ENCODE peak calls at places on chromosomes 13 and 19, in four cellular contexts. One of them, this sample, is unnamed.

GRCh38 chr13:108306768-108307332 is 37.3 kb downstream of the TNFSF13B start:
- DNase-seq in neural progenitor cell: no peak
- DNase-seq in GM23338: no peak
- DNase-seq in fibroblast of lung: no peak
- DNase-seq in this sample: no peak

GRCh38 chr19:55641376-55642152 is 762 bp downstream of the ZNF580 start:
- DNase-seq in fibroblast of lung: peak
- DNase-seq in neural progenitor cell: peak
- DNase-seq in GM23338: peak
- DNase-seq in this sample: no peak

GRCh38 chr19:55644191-55644833 is 863 bp downstream of the ZNF581 start:
- DNase-seq in GM23338: no peak
- DNase-seq in fibroblast of lung: no peak
- DNase-seq in neural progenitor cell: no peak
- DNase-seq in this sample: no peak

GRCh38 chr19:47112166-47112663 is 1.4 kb downstream of the ZC3H4 start:
- DNase-seq in GM23338: peak
- DNase-seq in neural progenitor cell: peak
- DNase-seq in fibroblast of lung: peak
- DNase-seq in this sample: peak

GRCh38 chr13:49679244-49679643 is 12.0 kb downstream of the EBPL start:
- DNase-seq in GM23338: no peak
- DNase-seq in fibroblast of lung: peak
- DNase-seq in neural progenitor cell: no peak
- DNase-seq in this sample: no peak

GRCh38 chr19:55419624-55420236 is 12.1 kb upstream of the UBE2S start:
- DNase-seq in fibroblast of lung: no peak
- DNase-seq in neural progenitor cell: no peak
- DNase-seq in GM23338: no peak
- DNase-seq in this sample: no peak

GRCh38 chr13:40547545-40548322 is 118.7 kb downstream of the FOXO1 start:
- DNase-seq in GM23338: no peak
- DNase-seq in neural progenitor cell: no peak
- DNase-seq in fibroblast of lung: no peak
- DNase-seq in this sample: peak

GRCh38 chr13:111011899-111012298 is 97.0 kb upstream of the ANKRD10 start:
- DNase-seq in neural progenitor cell: no peak
- DNase-seq in GM23338: no peak
- DNase-seq in fibroblast of lung: no peak
- DNase-seq in this sample: peak

GRCh38 chr13:39684531-39685137 is 29.2 kb downstream of the COG6 start:
- DNase-seq in GM23338: peak
- DNase-seq in fibroblast of lung: peak
- DNase-seq in neural progenitor cell: peak
- DNase-seq in this sample: peak

GRCh38 chr19:45779231-45780145 is 2.8 kb downstream of the DMPK start:
- DNase-seq in neural progenitor cell: peak
- DNase-seq in fibroblast of lung: no peak
- DNase-seq in GM23338: peak
- DNase-seq in this sample: peak

GRCh38 chr13:113669231-113669870 is 2.3 kb downstream of the GRK1 start:
- DNase-seq in GM23338: no peak
- DNase-seq in fibroblast of lung: no peak
- DNase-seq in neural progenitor cell: no peak
- DNase-seq in this sample: no peak

GRCh38 chr19:47778954-47779351 is 450 bp downstream of the SELENOW start:
- DNase-seq in GM23338: no peak
- DNase-seq in neural progenitor cell: peak
- DNase-seq in fibroblast of lung: no peak
- DNase-seq in this sample: peak

GRCh38 chr19:36169084-36169760 is 17.0 kb upstream of the COX7A1 start:
- DNase-seq in fibroblast of lung: no peak
- DNase-seq in neural progenitor cell: no peak
- DNase-seq in GM23338: peak
- DNase-seq in this sample: no peak

GRCh38 chr13:50592412-50593145 is 250.9 kb downstream of the DLEU7 start:
- DNase-seq in GM23338: no peak
- DNase-seq in neural progenitor cell: no peak
- DNase-seq in fibroblast of lung: peak
- DNase-seq in this sample: peak

GRCh38 chr19:28485300-28485699 is 727.7 kb downstream of the UQCRFS1 start:
- DNase-seq in neural progenitor cell: no peak
- DNase-seq in GM23338: no peak
- DNase-seq in fibroblast of lung: peak
- DNase-seq in this sample: no peak

GRCh38 chr19:12657966-12658365 is 8.6 kb downstream of the MAN2B1 start:
- DNase-seq in fibroblast of lung: no peak
- DNase-seq in neural progenitor cell: no peak
- DNase-seq in GM23338: no peak
- DNase-seq in this sample: no peak

GRCh38 chr19:43957891-43958290 is 6.9 kb downstream of the ZNF221 start:
- DNase-seq in fibroblast of lung: peak
- DNase-seq in GM23338: no peak
- DNase-seq in neural progenitor cell: no peak
- DNase-seq in this sample: peak

GRCh38 chr13:44191504-44192171 is 182.0 kb upstream of the SERP2 start:
- DNase-seq in neural progenitor cell: peak
- DNase-seq in fibroblast of lung: peak
- DNase-seq in GM23338: peak
- DNase-seq in this sample: peak

GRCh38 chr19:47231215-47232054 is 436 bp upstream of the BBC3 start:
- DNase-seq in GM23338: peak
- DNase-seq in neural progenitor cell: peak
- DNase-seq in fibroblast of lung: peak
- DNase-seq in this sample: peak

GRCh38 chr13:102487330-102487729 is 85.5 kb upstream of the FGF14 start:
- DNase-seq in neural progenitor cell: no peak
- DNase-seq in GM23338: no peak
- DNase-seq in fibroblast of lung: no peak
- DNase-seq in this sample: peak

GRCh38 chr13:60562081-60562764 is 165.2 kb downstream of the TDRD3 start:
- DNase-seq in fibroblast of lung: no peak
- DNase-seq in neural progenitor cell: no peak
- DNase-seq in GM23338: no peak
- DNase-seq in this sample: peak

GRCh38 chr19:6373096-6373812 is 660 bp downstream of the ALKBH7 start:
- DNase-seq in GM23338: peak
- DNase-seq in fibroblast of lung: peak
- DNase-seq in neural progenitor cell: peak
- DNase-seq in this sample: peak

GRCh38 chr19:19866599-19867248 is 1.0 kb downstream of the ZNF253 start:
- DNase-seq in GM23338: peak
- DNase-seq in fibroblast of lung: peak
- DNase-seq in neural progenitor cell: peak
- DNase-seq in this sample: peak

GRCh38 chr19:4581381-4582111 is 22.1 kb upstream of the SEMA6B start:
- DNase-seq in fibroblast of lung: no peak
- DNase-seq in neural progenitor cell: peak
- DNase-seq in GM23338: peak
- DNase-seq in this sample: no peak

GRCh38 chr19:4579389-4579788 is 19.9 kb upstream of the SEMA6B start:
- DNase-seq in GM23338: no peak
- DNase-seq in fibroblast of lung: no peak
- DNase-seq in neural progenitor cell: no peak
- DNase-seq in this sample: no peak

GRCh38 chr19:4580961-4581380 is 21.5 kb upstream of the SEMA6B start:
- DNase-seq in GM23338: no peak
- DNase-seq in neural progenitor cell: no peak
- DNase-seq in fibroblast of lung: no peak
- DNase-seq in this sample: no peak

GRCh38 chr19:4578552-4579248 is 19.2 kb upstream of the SEMA6B start:
- DNase-seq in GM23338: no peak
- DNase-seq in fibroblast of lung: no peak
- DNase-seq in neural progenitor cell: no peak
- DNase-seq in this sample: no peak

GRCh38 chr19:4580021-4580901 is 20.8 kb upstream of the SEMA6B start:
- DNase-seq in GM23338: peak
- DNase-seq in fibroblast of lung: no peak
- DNase-seq in neural progenitor cell: peak
- DNase-seq in this sample: no peak
- TF ChIP-seq CTCF in GM23338: peak
- TF ChIP-seq CTCF in fibroblast of lung: no peak
- TF ChIP-seq CTCF in neural progenitor cell: peak
- TF ChIP-seq CTCF in this sample: no peak

GRCh38 chr13:66461021-66461420 is 769.1 kb downstream of the PCDH9 start:
- DNase-seq in fibroblast of lung: peak
- DNase-seq in GM23338: no peak
- DNase-seq in neural progenitor cell: no peak
- DNase-seq in this sample: peak

GRCh38 chr13:66462187-66462586 is 767.9 kb downstream of the PCDH9 start:
- DNase-seq in GM23338: no peak
- DNase-seq in neural progenitor cell: no peak
- DNase-seq in fibroblast of lung: no peak
- DNase-seq in this sample: no peak

DNA sequence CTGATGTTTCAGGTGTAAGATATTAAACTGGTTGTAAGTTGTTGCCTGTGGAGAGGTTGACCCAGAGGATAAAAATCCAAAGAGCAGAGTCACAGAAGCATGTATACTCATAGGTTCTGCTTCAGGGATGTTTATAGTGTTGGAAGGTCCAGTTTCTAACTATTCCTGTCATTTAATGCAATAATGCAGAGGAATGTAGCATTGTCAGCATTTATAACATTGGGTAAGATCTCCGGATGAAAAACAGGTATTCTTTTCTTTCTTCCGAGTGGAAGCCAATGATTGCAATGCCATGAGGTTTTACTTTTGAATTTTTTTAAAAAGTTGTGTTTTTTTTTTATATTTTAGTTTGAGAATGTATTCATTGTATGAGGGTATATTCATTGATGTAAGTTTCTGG is 771.0 kb downstream of the PCDH9 start:
- DNase-seq in fibroblast of lung: no peak
- DNase-seq in neural progenitor cell: no peak
- DNase-seq in GM23338: no peak
- DNase-seq in this sample: no peak
- H3K4me3 ChIP-seq in fibroblast of lung: no peak
- H3K4me3 ChIP-seq in neural progenitor cell: no peak
- H3K4me3 ChIP-seq in GM23338: no peak
- H3K4me3 ChIP-seq in this sample: no peak

GRCh38 chr19:51926784-51927741 is at the start of gene ZNF613:
- DNase-seq in GM23338: peak
- DNase-seq in fibroblast of lung: peak
- DNase-seq in neural progenitor cell: peak
- DNase-seq in this sample: peak
- TF ChIP-seq CTCF in GM23338: peak
- TF ChIP-seq CTCF in fibroblast of lung: no peak
- TF ChIP-seq CTCF in neural progenitor cell: peak
- TF ChIP-seq CTCF in this sample: peak

GRCh38 chr13:45339399-45339798 is 1.6 kb downstream of the TPT1 start:
- DNase-seq in fibroblast of lung: no peak
- DNase-seq in GM23338: no peak
- DNase-seq in neural progenitor cell: no peak
- DNase-seq in this sample: no peak
- H3K4me3 ChIP-seq in fibroblast of lung: peak
- H3K4me3 ChIP-seq in GM23338: peak
- H3K4me3 ChIP-seq in neural progenitor cell: peak
- H3K4me3 ChIP-seq in this sample: peak

GRCh38 chr19:37886571-37886970 is 19.8 kb downstream of the WDR87 start:
- DNase-seq in GM23338: no peak
- DNase-seq in fibroblast of lung: no peak
- DNase-seq in neural progenitor cell: no peak
- DNase-seq in this sample: no peak

DNA sequence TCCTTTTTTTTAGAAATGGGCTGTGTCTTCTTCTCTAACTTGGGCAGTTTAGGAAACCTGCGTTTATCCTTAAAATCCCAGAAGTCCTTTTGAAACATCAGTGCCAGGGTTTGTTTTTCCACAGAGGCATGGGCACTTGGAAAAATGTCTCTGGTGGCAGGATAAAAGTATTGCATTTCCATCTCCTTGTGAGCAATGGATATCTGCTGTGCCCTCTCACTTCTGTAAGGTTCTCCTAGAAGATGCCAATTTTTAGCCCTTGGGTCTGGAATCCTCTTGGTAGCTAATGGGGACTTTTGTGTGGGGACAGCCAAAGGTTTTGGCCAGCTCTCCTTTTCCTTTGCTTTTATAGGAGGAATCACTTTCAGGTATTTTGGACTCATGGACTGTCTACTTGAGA is 21.0 kb downstream of the WDR87 start:
- DNase-seq in neural progenitor cell: no peak
- DNase-seq in fibroblast of lung: no peak
- DNase-seq in GM23338: no peak
- DNase-seq in this sample: no peak
- TF ChIP-seq CTCF in neural progenitor cell: no peak
- TF ChIP-seq CTCF in fibroblast of lung: no peak
- TF ChIP-seq CTCF in GM23338: no peak
- TF ChIP-seq CTCF in this sample: no peak

DNA sequence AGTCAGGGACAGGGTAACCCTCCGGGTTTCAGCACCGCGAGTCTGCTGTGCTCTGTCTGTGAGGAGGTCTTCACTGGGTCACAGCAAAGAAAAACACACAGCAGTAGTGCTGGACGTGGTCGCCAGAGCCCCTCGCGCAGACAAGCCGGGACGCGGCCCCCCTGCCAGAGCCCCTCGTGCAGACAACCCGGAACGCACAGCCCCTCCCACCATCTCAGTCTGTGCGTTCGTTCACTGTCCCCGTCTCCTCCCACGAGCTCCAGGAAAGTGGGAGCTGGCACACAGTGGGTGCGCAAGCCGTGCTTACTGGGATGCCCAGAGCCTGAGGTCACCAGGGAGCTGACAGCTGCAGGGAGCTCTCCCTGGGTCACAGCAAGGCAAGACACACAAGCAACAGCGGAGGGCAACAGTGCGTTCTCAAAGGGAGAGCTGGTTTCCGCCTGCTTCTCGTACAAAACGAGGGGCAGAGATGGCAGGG is 3.2 kb upstream of the PLPP2 start:
- DNase-seq in GM23338: no peak
- DNase-seq in fibroblast of lung: no peak
- DNase-seq in neural progenitor cell: peak
- DNase-seq in this sample: peak
- H3K4me3 ChIP-seq in GM23338: peak
- H3K4me3 ChIP-seq in fibroblast of lung: no peak
- H3K4me3 ChIP-seq in neural progenitor cell: peak
- H3K4me3 ChIP-seq in this sample: no peak

GRCh38 chr19:18160792-18161690 is 8.1 kb downstream of the PIK3R2 start:
- DNase-seq in GM23338: peak
- DNase-seq in fibroblast of lung: peak
- DNase-seq in neural progenitor cell: peak
- DNase-seq in this sample: peak
- TF ChIP-seq CTCF in GM23338: peak
- TF ChIP-seq CTCF in fibroblast of lung: no peak
- TF ChIP-seq CTCF in neural progenitor cell: peak
- TF ChIP-seq CTCF in this sample: no peak

GRCh38 chr19:10748195-10748923 is 30.5 kb downstream of the DNM2 start:
- DNase-seq in fibroblast of lung: no peak
- DNase-seq in neural progenitor cell: no peak
- DNase-seq in GM23338: no peak
- DNase-seq in this sample: no peak
- H3K4me3 ChIP-seq in fibroblast of lung: no peak
- H3K4me3 ChIP-seq in neural progenitor cell: no peak
- H3K4me3 ChIP-seq in GM23338: no peak
- H3K4me3 ChIP-seq in this sample: no peak

This sample was measured in fibroblast of mammary gland.